ENCODE peak calls at places on chromosomes 7 and 10, in four cellular contexts. O is left ventricle myocardium inferior, U is body of pancreas, I is gastrocnemius medialis. G is an unnamed sample.

GRCh38 chr7:48964074-48964473 is 39.7 kb downstream of the CDC14C start:
- DNase-seq in O (no peak), U (no peak), I (no peak), G (no peak)

GRCh38 chr10:101452593-101452992 is 98.6 kb downstream of the BTRC start:
- DNase-seq in O (no peak), U (no peak), I (no peak), G (no peak)

GRCh38 chr10:93652857-93653256 is 40.5 kb downstream of the PDE6C start:
- DNase-seq in O (no peak), U (no peak), I (no peak), G (no peak)

GRCh38 chr7:36984051-36984492 is 259.8 kb upstream of the AOAH start:
- DNase-seq in O (no peak), U (no peak), I (no peak), G (no peak)

GRCh38 chr10:101217450-101218281 is 11.6 kb downstream of the LBX1 start:
- DNase-seq in O (no peak), U (peak; percentile 61), I (no peak), G (no peak)

GRCh38 chr10:29839826-29840515 is 205.2 kb upstream of the SVIL start:
- DNase-seq in O (no peak), U (peak; percentile 49), I (no peak), G (no peak)

GRCh38 chr10:2909921-2910320 is 157.4 kb upstream of the PFKP start:
- DNase-seq in O (no peak), U (no peak), I (no peak), G (no peak)

GRCh38 chr10:2130906-2131305 is 393.6 kb upstream of the ADARB2 start:
- DNase-seq in O (no peak), U (no peak), I (no peak), G (no peak)

GRCh38 chr7:142636751-142637150 is 112.5 kb upstream of the PRSS1 start:
- DNase-seq in O (no peak), U (peak; percentile 22), I (no peak), G (no peak)

GRCh38 chr7:156106107-156106426 is 293.8 kb upstream of the SHH start:
- DNase-seq in O (no peak), U (no peak), I (no peak), G (no peak)

GRCh38 chr7:48249162-48249561 is 77.9 kb downstream of the ABCA13 start:
- DNase-seq in O (no peak), U (no peak), I (no peak), G (no peak)

GRCh38 chr7:151448261-151449252 is 8.6 kb upstream of the CRYGN start:
- DNase-seq in O (peak; percentile 65), U (peak; percentile 76), I (peak; percentile 50), G (peak; percentile 83)

GRCh38 chr10:118543714-118544400 is 51.6 kb downstream of the PRLHR start:
- DNase-seq in O (peak; percentile 27), U (peak; percentile 72), I (no peak), G (no peak)

GRCh38 chr7:105830405-105831218 is 45.8 kb downstream of the ATXN7L1 start:
- DNase-seq in O (no peak), U (no peak), I (no peak), G (no peak)

GRCh38 chr7:138666385-138666784 is 34.8 kb downstream of the SVOPL start:
- DNase-seq in O (no peak), U (no peak), I (no peak), G (no peak)

GRCh38 chr7:159098795-159099194 is 45.9 kb downstream of the VIPR2 start:
- DNase-seq in O (no peak), U (no peak), I (peak; percentile 36), G (peak; percentile 84)
- H3K9me3 ChIP-seq in O (no peaks in the 10 kb centered on the region), U (no peaks in the 10 kb centered on the region), I (no peaks in the 10 kb centered on the region), G (no peaks in the 10 kb centered on the region)

GRCh38 chr10:62266147-62266546 is 2.5 kb downstream of the RTKN2 start:
- DNase-seq in O (no peak), U (no peak), I (no peak), G (no peak)
- H3K4me3 ChIP-seq in O (no peak overlapping the region), U (no peak overlapping the region), I (no peak overlapping the region), G (no peak overlapping the region)

DNA sequence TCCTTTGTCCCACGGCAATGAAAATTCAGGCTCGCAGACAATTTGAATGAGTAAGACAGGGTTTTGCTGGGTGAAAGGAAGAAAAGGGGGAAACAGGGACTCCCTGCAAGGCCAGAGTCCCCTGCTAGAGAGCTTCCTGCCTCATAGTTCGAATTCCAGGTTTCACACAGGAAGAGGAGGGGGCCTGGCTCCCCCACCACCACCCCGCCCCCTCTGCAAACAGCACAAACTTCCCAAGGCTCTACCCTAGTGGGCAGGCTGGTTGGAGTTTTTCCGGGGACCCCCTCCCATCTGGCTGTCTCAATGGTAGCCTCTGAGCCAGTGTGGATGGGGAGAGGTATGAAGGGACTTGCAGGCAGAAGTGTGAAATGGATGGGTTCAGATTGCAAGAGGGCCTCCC is 57.4 kb upstream of the NEBL start:
- DNase-seq in O (no peak), U (no peak), I (no peak), G (no peak)
- H3K27ac ChIP-seq in O (no peak overlapping the region), U (no peak overlapping the region), I (no peak overlapping the region), G (no peak overlapping the region)

GRCh38 chr7:139908792-139909191 is 79.7 kb downstream of the TBXAS1 start:
- DNase-seq in O (no peak), U (no peak), I (no peak), G (no peak)
- H3K9me3 ChIP-seq in O (peaks cover 14% of the 10 kb centered on the region), U (peaks cover 3% of the 10 kb centered on the region), I (no peaks in the 10 kb centered on the region), G (peaks cover 3% of the 10 kb centered on the region)